ENCODE peak calls at places on chromosomes 4 and X, in seven cellular contexts. W is GM10248, J is GM23248, Z is NCI-H774, X is EL, M is fibroblast of the conjunctiva, D is OCI-LY7. P is an unnamed sample.

GRCh38 chr4:2251073-2251794 is 9.3 kb upstream of the HAUS3 start:
- DNase-seq in X (no peak), J (no peak), D (no peak), M (no peak), W (no peak), Z (no peak), P (no peak)

GRCh38 chr4:40388248-40388647 is 53.1 kb downstream of the CHRNA9 start:
- DNase-seq in M (no peak), W (no peak), J (no peak), Z (no peak), D (peak), X (no peak), P (no peak)

GRCh38 chr4:134365852-134366251 is 164.3 kb upstream of the PABPC4L start:
- DNase-seq in Z (no peak), J (no peak), X (peak), M (no peak), D (no peak), W (no peak), P (no peak)

GRCh38 chr4:81405900-81406401 is 65.8 kb downstream of the RASGEF1B start:
- DNase-seq in M (peak), X (peak), W (peak), J (peak), Z (peak), D (peak), P (peak)

GRCh38 chr4:183659919-183660318 is 826 bp downstream of the TRAPPC11 start:
- DNase-seq in J (peak), W (peak), M (no peak), D (no peak), X (no peak), Z (no peak), P (no peak)

GRCh38 chrX:69237228-69237627 is 72.0 kb upstream of the PJA1 start:
- DNase-seq in M (no peak), X (no peak), Z (no peak), J (no peak), D (no peak), W (no peak), P (no peak)

GRCh38 chr4:171246948-171247347 is 566.3 kb upstream of the GALNTL6 start:
- DNase-seq in J (no peak), W (no peak), X (no peak), M (no peak), D (no peak), Z (no peak), P (no peak)

GRCh38 chr4:7201351-7202305 is 9.3 kb downstream of the SORCS2 start:
- DNase-seq in W (no peak), D (no peak), Z (no peak), X (no peak), M (no peak), J (no peak), P (no peak)

GRCh38 chr4:7737752-7738457 is 201.8 kb downstream of the AFAP1 start:
- DNase-seq in W (no peak), Z (no peak), X (no peak), J (no peak), D (no peak), M (no peak), P (no peak)

GRCh38 chr4:118410143-118410542 is 57.3 kb upstream of the PRSS12 start:
- DNase-seq in Z (no peak), M (peak), J (peak), W (no peak), X (peak), D (no peak), P (no peak)

GRCh38 chrX:23311731-23312130 is 22.9 kb upstream of the PTCHD1 start:
- DNase-seq in M (no peak), W (no peak), D (no peak), Z (no peak), J (no peak), X (no peak), P (no peak)

GRCh38 chrX:15718283-15718970 is 19.6 kb upstream of the CA5B start:
- DNase-seq in D (no peak), X (no peak), Z (no peak), J (no peak), M (no peak), W (no peak), P (no peak)

GRCh38 chrX:131067846-131068745 is 9.9 kb downstream of the ARHGAP36 start:
- DNase-seq in D (no peak), Z (no peak), M (no peak), X (no peak), J (no peak), W (no peak), P (no peak)

GRCh38 chrX:129772796-129773431 is 6.8 kb upstream of the SASH3 start:
- DNase-seq in Z (no peak), X (no peak), D (peak), M (no peak), W (peak), J (no peak), P (no peak)

GRCh38 chrX:70033348-70033747 is 16.4 kb downstream of the AWAT2 start:
- DNase-seq in J (peak), Z (no peak), W (peak), M (no peak), X (peak), D (peak), P (peak)

GRCh38 chr4:1682860-1683259 is 1.3 kb downstream of the FAM53A start:
- DNase-seq in Z (no peak), D (no peak), X (no peak), W (no peak), J (no peak), M (no peak), P (no peak)

GRCh38 chr4:75723117-75723801 is 1.1 kb upstream of the USO1 start:
- DNase-seq in X (peak), W (no peak), J (peak), Z (no peak), M (no peak), D (no peak), P (no peak)

GRCh38 chrX:129777218-129777768 is 2.5 kb upstream of the SASH3 start:
- DNase-seq in M (no peak), W (peak), D (peak), X (no peak), J (no peak), Z (no peak), P (no peak)

GRCh38 chr4:124887738-124888137 is 175.2 kb upstream of the ANKRD50 start:
- DNase-seq in J (no peak), D (no peak), M (no peak), Z (no peak), X (no peak), W (no peak), P (no peak)

GRCh38 chr4:1413687-1414479 is 7.6 kb upstream of the NKX1-1 start:
- DNase-seq in Z (no peak), W (no peak), D (no peak), M (no peak), J (no peak), X (no peak), P (no peak)

GRCh38 chrX:12767856-12768255 is 23.4 kb upstream of the PRPS2 start:
- DNase-seq in W (no peak), X (no peak), Z (peak), D (no peak), J (no peak), M (no peak), P (no peak)

GRCh38 chr4:76601791-76602190 is 166.8 kb downstream of the SHROOM3 start:
- DNase-seq in D (no peak), M (no peak), Z (no peak), X (no peak), J (peak), W (no peak), P (peak)

GRCh38 chr4:89111833-89112563 is 665 bp downstream of the TIGD2 start:
- DNase-seq in J (peak), X (peak), Z (no peak), W (no peak), M (peak), D (no peak), P (peak)

GRCh38 chr4:173139561-173139960 is 29.1 kb upstream of the GALNT7 start:
- DNase-seq in X (no peak), M (no peak), W (no peak), Z (no peak), J (no peak), D (no peak), P (no peak)

GRCh38 chr4:129446074-129446473 is 350.1 kb downstream of the C4orf33 start:
- DNase-seq in J (no peak), Z (no peak), X (peak), D (no peak), W (no peak), M (no peak), P (no peak)

GRCh38 chr4:89753601-89754066 is 83.3 kb downstream of the SNCA start:
- DNase-seq in X (peak), J (peak), D (no peak), W (no peak), M (peak), Z (no peak), P (no peak)

GRCh38 chr4:31411606-31412005 is 691.4 kb downstream of the PCDH7 start:
- DNase-seq in W (no peak), J (no peak), Z (no peak), M (no peak), X (no peak), D (no peak), P (no peak)

GRCh38 chr4:16110199-16110598 is 26.4 kb upstream of the PROM1 start:
- DNase-seq in W (no peak), D (no peak), X (no peak), M (no peak), J (no peak), Z (no peak), P (no peak)